ENCODE peak calls at places on chromosomes 4 and X, in seven cellular contexts. One of them, this sample, is unnamed.

GRCh38 chrX:10726647-10727046 is 106.3 kb upstream of the MID1 start:
- DNase-seq in GM12878: no peak
- DNase-seq in HCT116: no peak
- DNase-seq in K562: no peak
- DNase-seq in SK-N-SH: no peak
- DNase-seq in HepG2: no peak
- DNase-seq in H1: no peak
- DNase-seq in this sample: peak

GRCh38 chr4:142427456-142427855 is 418.6 kb downstream of the INPP4B start:
- DNase-seq in GM12878: no peak
- DNase-seq in HCT116: no peak
- DNase-seq in K562: no peak
- DNase-seq in SK-N-SH: no peak
- DNase-seq in HepG2: no peak
- DNase-seq in H1: no peak
- DNase-seq in this sample: no peak

GRCh38 chr4:140343303-140343702 is 30.1 kb upstream of the SCOC start:
- DNase-seq in GM12878: no peak
- DNase-seq in HCT116: peak
- DNase-seq in K562: no peak
- DNase-seq in SK-N-SH: no peak
- DNase-seq in HepG2: no peak
- DNase-seq in H1: no peak
- DNase-seq in this sample: peak

GRCh38 chr4:89134775-89135319 is 23.5 kb downstream of the TIGD2 start:
- DNase-seq in GM12878: no peak
- DNase-seq in HCT116: no peak
- DNase-seq in K562: no peak
- DNase-seq in SK-N-SH: no peak
- DNase-seq in HepG2: no peak
- DNase-seq in H1: no peak
- DNase-seq in this sample: no peak

GRCh38 chr4:40228497-40229365 is 31.9 kb downstream of the RHOH start:
- DNase-seq in GM12878: peak
- DNase-seq in HCT116: no peak
- DNase-seq in K562: peak
- DNase-seq in SK-N-SH: no peak
- DNase-seq in HepG2: no peak
- DNase-seq in H1: peak
- DNase-seq in this sample: no peak

GRCh38 chrX:44317196-44317595 is 26.3 kb downstream of the EFHC2 start:
- DNase-seq in GM12878: no peak
- DNase-seq in HCT116: no peak
- DNase-seq in K562: no peak
- DNase-seq in SK-N-SH: no peak
- DNase-seq in HepG2: no peak
- DNase-seq in H1: no peak
- DNase-seq in this sample: no peak

GRCh38 chr4:38132140-38132673 is 172.0 kb downstream of the PTTG2 start:
- DNase-seq in GM12878: peak
- DNase-seq in HCT116: no peak
- DNase-seq in K562: no peak
- DNase-seq in SK-N-SH: peak
- DNase-seq in HepG2: no peak
- DNase-seq in H1: no peak
- DNase-seq in this sample: no peak

GRCh38 chr4:54268151-54268550 is 39.1 kb downstream of the PDGFRA start:
- DNase-seq in GM12878: no peak
- DNase-seq in HCT116: no peak
- DNase-seq in K562: no peak
- DNase-seq in SK-N-SH: no peak
- DNase-seq in HepG2: no peak
- DNase-seq in H1: no peak
- DNase-seq in this sample: no peak

GRCh38 chrX:37813570-37813969 is 33.7 kb downstream of the CYBB start:
- DNase-seq in GM12878: no peak
- DNase-seq in HCT116: no peak
- DNase-seq in K562: no peak
- DNase-seq in SK-N-SH: no peak
- DNase-seq in HepG2: no peak
- DNase-seq in H1: no peak
- DNase-seq in this sample: no peak

GRCh38 chr4:30696195-30696594 is 24.0 kb upstream of the PCDH7 start:
- DNase-seq in GM12878: no peak
- DNase-seq in HCT116: no peak
- DNase-seq in K562: no peak
- DNase-seq in SK-N-SH: no peak
- DNase-seq in HepG2: no peak
- DNase-seq in H1: no peak
- DNase-seq in this sample: no peak

DNA sequence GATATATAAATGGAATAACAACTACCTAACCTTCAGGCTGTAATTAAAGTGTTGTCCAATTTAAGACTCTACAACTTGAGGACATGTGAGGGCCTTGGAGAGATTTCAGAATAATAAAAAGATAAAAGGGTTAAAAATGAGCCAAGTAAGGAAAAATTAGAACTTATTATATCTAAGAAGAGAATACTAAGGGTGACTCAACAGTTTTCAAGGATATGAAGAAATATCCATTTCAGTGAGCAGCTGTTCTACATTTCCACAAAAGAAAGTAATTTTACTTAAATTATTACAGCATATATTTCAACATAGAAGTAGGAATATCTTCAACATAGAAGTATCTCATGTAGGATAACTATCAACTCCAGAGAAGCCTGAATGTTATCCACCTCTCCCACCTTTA is 11.3 kb downstream of the SNX12 start:
- DNase-seq in GM12878: no peak
- DNase-seq in HCT116: no peak
- DNase-seq in K562: no peak
- DNase-seq in SK-N-SH: no peak
- DNase-seq in HepG2: no peak
- DNase-seq in H1: no peak
- DNase-seq in this sample: no peak
- TF ChIP-seq JUND in GM12878: no peak
- TF ChIP-seq JUND in HCT116: no peak
- TF ChIP-seq JUND in K562: no peak
- TF ChIP-seq JUND in SK-N-SH: no peak
- TF ChIP-seq JUND in HepG2: no peak
- TF ChIP-seq JUND in H1: no peak
- TF ChIP-seq JUND in this sample: no peak

GRCh38 chr4:122953924-122954323 is 31.5 kb upstream of the NUDT6 start:
- DNase-seq in GM12878: no peak
- DNase-seq in HCT116: no peak
- DNase-seq in K562: no peak
- DNase-seq in SK-N-SH: no peak
- DNase-seq in HepG2: no peak
- DNase-seq in H1: no peak
- DNase-seq in this sample: no peak
- TF ChIP-seq JUND in GM12878: no peak
- TF ChIP-seq JUND in HCT116: no peak
- TF ChIP-seq JUND in K562: no peak
- TF ChIP-seq JUND in SK-N-SH: no peak
- TF ChIP-seq JUND in HepG2: no peak
- TF ChIP-seq JUND in H1: no peak
- TF ChIP-seq JUND in this sample: no peak

GRCh38 chr4:20370284-20370683 is 118.6 kb downstream of the SLIT2 start:
- DNase-seq in GM12878: no peak
- DNase-seq in HCT116: no peak
- DNase-seq in K562: no peak
- DNase-seq in SK-N-SH: no peak
- DNase-seq in HepG2: no peak
- DNase-seq in H1: no peak
- DNase-seq in this sample: no peak
- TF ChIP-seq JUND in GM12878: no peak
- TF ChIP-seq JUND in HCT116: no peak
- TF ChIP-seq JUND in K562: no peak
- TF ChIP-seq JUND in SK-N-SH: no peak
- TF ChIP-seq JUND in HepG2: no peak
- TF ChIP-seq JUND in H1: no peak
- TF ChIP-seq JUND in this sample: no peak

GRCh38 chr4:948936-949300 is 16.7 kb downstream of the TMEM175 start:
- DNase-seq in GM12878: no peak
- DNase-seq in HCT116: no peak
- DNase-seq in K562: no peak
- DNase-seq in SK-N-SH: peak
- DNase-seq in HepG2: no peak
- DNase-seq in H1: no peak
- DNase-seq in this sample: no peak
- TF ChIP-seq JUND in GM12878: no peak
- TF ChIP-seq JUND in HCT116: no peak
- TF ChIP-seq JUND in K562: no peak
- TF ChIP-seq JUND in SK-N-SH: no peak
- TF ChIP-seq JUND in HepG2: no peak
- TF ChIP-seq JUND in H1: no peak
- TF ChIP-seq JUND in this sample: no peak

GRCh38 chr4:154507170-154507569 is 15.6 kb upstream of the DCHS2 start:
- DNase-seq in GM12878: no peak
- DNase-seq in HCT116: no peak
- DNase-seq in K562: no peak
- DNase-seq in SK-N-SH: no peak
- DNase-seq in HepG2: no peak
- DNase-seq in H1: no peak
- DNase-seq in this sample: no peak

GRCh38 chr4:154511990-154512389 is 20.4 kb upstream of the DCHS2 start:
- DNase-seq in GM12878: no peak
- DNase-seq in HCT116: no peak
- DNase-seq in K562: no peak
- DNase-seq in SK-N-SH: no peak
- DNase-seq in HepG2: no peak
- DNase-seq in H1: no peak
- DNase-seq in this sample: no peak

GRCh38 chr4:154503598-154503997 is 12.0 kb upstream of the DCHS2 start:
- DNase-seq in GM12878: no peak
- DNase-seq in HCT116: peak
- DNase-seq in K562: peak
- DNase-seq in SK-N-SH: peak
- DNase-seq in HepG2: peak
- DNase-seq in H1: no peak
- DNase-seq in this sample: no peak

GRCh38 chr4:154506253-154506652 is 14.7 kb upstream of the DCHS2 start:
- DNase-seq in GM12878: no peak
- DNase-seq in HCT116: peak
- DNase-seq in K562: peak
- DNase-seq in SK-N-SH: peak
- DNase-seq in HepG2: peak
- DNase-seq in H1: no peak
- DNase-seq in this sample: no peak
- TF ChIP-seq JUND in GM12878: no peak
- TF ChIP-seq JUND in HCT116: no peak
- TF ChIP-seq JUND in K562: no peak
- TF ChIP-seq JUND in SK-N-SH: no peak
- TF ChIP-seq JUND in HepG2: no peak
- TF ChIP-seq JUND in H1: no peak
- TF ChIP-seq JUND in this sample: no peak

GRCh38 chr4:175971393-175972179 is 94.1 kb upstream of the WDR17 start:
- DNase-seq in GM12878: no peak
- DNase-seq in HCT116: no peak
- DNase-seq in K562: no peak
- DNase-seq in SK-N-SH: no peak
- DNase-seq in HepG2: no peak
- DNase-seq in H1: no peak
- DNase-seq in this sample: peak
- TF ChIP-seq JUND in GM12878: no peak
- TF ChIP-seq JUND in HCT116: no peak
- TF ChIP-seq JUND in K562: no peak
- TF ChIP-seq JUND in SK-N-SH: no peak
- TF ChIP-seq JUND in HepG2: no peak
- TF ChIP-seq JUND in H1: no peak
- TF ChIP-seq JUND in this sample: no peak

DNA sequence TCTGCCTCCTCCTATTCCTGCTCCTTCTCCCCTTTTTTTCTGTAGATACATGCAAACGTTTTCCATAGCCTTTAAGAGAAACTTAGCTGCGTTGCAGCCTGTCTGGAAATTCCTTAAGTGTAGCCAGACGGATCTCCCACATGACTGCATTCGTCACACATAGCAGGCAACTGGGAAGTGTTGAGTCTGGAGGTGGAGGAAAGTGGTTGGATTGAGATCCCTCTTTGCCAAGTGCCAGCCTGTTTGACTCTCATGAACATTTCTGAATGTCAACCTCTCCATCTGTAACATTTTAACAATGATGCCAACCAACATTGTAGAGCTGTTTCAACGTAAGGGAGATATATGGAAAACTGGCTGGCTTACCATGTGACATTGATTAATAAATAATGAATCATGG is 45.1 kb upstream of the FAM9A start:
- DNase-seq in GM12878: no peak
- DNase-seq in HCT116: no peak
- DNase-seq in K562: no peak
- DNase-seq in SK-N-SH: no peak
- DNase-seq in HepG2: no peak
- DNase-seq in H1: no peak
- DNase-seq in this sample: no peak
- TF ChIP-seq JUND in GM12878: no peak
- TF ChIP-seq JUND in HCT116: no peak
- TF ChIP-seq JUND in K562: no peak
- TF ChIP-seq JUND in SK-N-SH: no peak
- TF ChIP-seq JUND in HepG2: no peak
- TF ChIP-seq JUND in H1: no peak
- TF ChIP-seq JUND in this sample: no peak

GRCh38 chr4:19944806-19945205 is 306.9 kb upstream of the SLIT2 start:
- DNase-seq in GM12878: no peak
- DNase-seq in HCT116: no peak
- DNase-seq in K562: no peak
- DNase-seq in SK-N-SH: peak
- DNase-seq in HepG2: no peak
- DNase-seq in H1: no peak
- DNase-seq in this sample: no peak

GRCh38 chr4:19945979-19946380 is 305.7 kb upstream of the SLIT2 start:
- DNase-seq in GM12878: no peak
- DNase-seq in HCT116: peak
- DNase-seq in K562: no peak
- DNase-seq in SK-N-SH: no peak
- DNase-seq in HepG2: no peak
- DNase-seq in H1: no peak
- DNase-seq in this sample: no peak

GRCh38 chr4:19944251-19944650 is 307.5 kb upstream of the SLIT2 start:
- DNase-seq in GM12878: no peak
- DNase-seq in HCT116: no peak
- DNase-seq in K562: no peak
- DNase-seq in SK-N-SH: no peak
- DNase-seq in HepG2: no peak
- DNase-seq in H1: no peak
- DNase-seq in this sample: no peak

GRCh38 chr4:19945501-19945900 is 306.2 kb upstream of the SLIT2 start:
- DNase-seq in GM12878: no peak
- DNase-seq in HCT116: no peak
- DNase-seq in K562: no peak
- DNase-seq in SK-N-SH: no peak
- DNase-seq in HepG2: no peak
- DNase-seq in H1: no peak
- DNase-seq in this sample: no peak

GRCh38 chr4:19947349-19947748 is 304.4 kb upstream of the SLIT2 start:
- DNase-seq in GM12878: no peak
- DNase-seq in HCT116: no peak
- DNase-seq in K562: no peak
- DNase-seq in SK-N-SH: no peak
- DNase-seq in HepG2: no peak
- DNase-seq in H1: no peak
- DNase-seq in this sample: no peak
- TF ChIP-seq JUND in GM12878: no peak
- TF ChIP-seq JUND in HCT116: no peak
- TF ChIP-seq JUND in K562: no peak
- TF ChIP-seq JUND in SK-N-SH: no peak
- TF ChIP-seq JUND in HepG2: no peak
- TF ChIP-seq JUND in H1: no peak
- TF ChIP-seq JUND in this sample: no peak